ENCODE peak calls at places on chromosomes 5 and 9, in ten cellular contexts. M is endodermal cell; O is mesendoderm; W is psoas muscle; Z is body of pancreas; T is A549; Y is CD8-positive, alpha-beta memory T cell; N is prostate gland; H is naive thymus-derived CD4-positive, alpha-beta T cell; K is stomach. R is an unnamed sample. For H3K4me1, the result is how much of the 10 kb centered on the place peaks cover.

GRCh38 chr5:1402611-1403255 is 42.5 kb downstream of the SLC6A3 start:
- DNase-seq in M (no peak), O (no peak), W (no peak), Z (no peak), T (no peak), Y (no peak), N (no peak), H (no peak), K (no peak), R (no peak)

GRCh38 chr5:1500411-1501091 is 23.2 kb downstream of the LPCAT1 start:
- DNase-seq in M (no peak), O (no peak), W (peak), Z (no peak), T (no peak), Y (no peak), N (peak), H (no peak), K (peak), R (peak)

GRCh38 chr5:134114886-134115805 is 665 bp downstream of the TCF7 start:
- DNase-seq in M (peak), O (peak), W (peak), Z (peak), T (no peak), Y (peak), N (no peak), H (peak), K (peak), R (no peak)

GRCh38 chr5:176726746-176727527 is 79.7 kb downstream of the TSPAN17 start:
- DNase-seq in M (no peak), O (no peak), W (no peak), Z (no peak), T (no peak), Y (no peak), N (no peak), H (no peak), K (no peak), R (no peak)

GRCh38 chr5:115501457-115501856 is 43.1 kb downstream of the FEM1C start:
- DNase-seq in M (no peak), O (no peak), W (no peak), Z (no peak), T (no peak), Y (no peak), N (no peak), H (no peak), K (no peak), R (no peak)

GRCh38 chr9:98611986-98612505 is 96.7 kb downstream of the GABBR2 start:
- DNase-seq in M (no peak), O (no peak), W (no peak), Z (no peak), T (no peak), Y (no peak), N (no peak), H (no peak), K (peak), R (no peak)

GRCh38 chr5:176806137-176806536 is 4.2 kb upstream of the UNC5A start:
- DNase-seq in M (peak), O (no peak), W (no peak), Z (no peak), T (no peak), Y (no peak), N (no peak), H (no peak), K (no peak), R (no peak)

GRCh38 chr5:39211773-39212172 is 7.6 kb downstream of the FYB1 start:
- DNase-seq in M (no peak), O (no peak), W (no peak), Z (no peak), T (no peak), Y (no peak), N (no peak), H (peak), K (no peak), R (no peak)

GRCh38 chr5:58261605-58262004 is 198.3 kb downstream of the PLK2 start:
- DNase-seq in M (no peak), O (no peak), W (no peak), Z (no peak), T (no peak), Y (no peak), N (no peak), H (no peak), K (no peak), R (no peak)

GRCh38 chr5:178278358-178279023 is 45.9 kb upstream of the PHYKPL start:
- DNase-seq in M (no peak), O (no peak), W (no peak), Z (no peak), T (no peak), Y (no peak), N (no peak), H (no peak), K (no peak), R (no peak)

GRCh38 chr5:135105105-135105484 is 71.1 kb upstream of the PITX1 start:
- DNase-seq in M (no peak), O (no peak), W (no peak), Z (no peak), T (no peak), Y (no peak), N (no peak), H (no peak), K (no peak), R (no peak)

GRCh38 chr5:159444441-159445082 is 114.3 kb upstream of the IL12B start:
- DNase-seq in M (peak), O (peak), W (no peak), Z (no peak), T (peak), Y (no peak), N (peak), H (peak), K (no peak), R (no peak)

GRCh38 chr9:130268521-130269131 is 3.1 kb downstream of the HMCN2 start:
- DNase-seq in M (peak), O (peak), W (no peak), Z (no peak), T (no peak), Y (no peak), N (no peak), H (no peak), K (no peak), R (no peak)

GRCh38 chr5:163821142-163821541 is 315.7 kb downstream of the MAT2B start:
- DNase-seq in M (no peak), O (peak), W (no peak), Z (no peak), T (no peak), Y (no peak), N (no peak), H (no peak), K (no peak), R (no peak)

GRCh38 chr5:150762216-150762615 is 3.4 kb upstream of the DCTN4 start:
- DNase-seq in M (no peak), O (no peak), W (peak), Z (no peak), T (no peak), Y (no peak), N (no peak), H (no peak), K (no peak), R (no peak)

GRCh38 chr5:9533577-9534334 is 12.1 kb downstream of the SEMA5A start:
- DNase-seq in M (no peak), O (no peak), W (no peak), Z (no peak), T (no peak), Y (no peak), N (no peak), H (no peak), K (no peak), R (no peak)

GRCh38 chr5:61019642-61020041 is 74.6 kb downstream of the NDUFAF2 start:
- DNase-seq in M (no peak), O (no peak), W (no peak), Z (no peak), T (no peak), Y (no peak), N (no peak), H (no peak), K (no peak), R (no peak)

GRCh38 chr5:52849544-52849943 is 61.8 kb downstream of the ITGA1 start:
- DNase-seq in M (no peak), O (no peak), W (no peak), Z (no peak), T (no peak), Y (no peak), N (no peak), H (no peak), K (no peak), R (no peak)

GRCh38 chr5:2699231-2699630 is 52.2 kb downstream of the IRX2 start:
- DNase-seq in M (no peak), O (no peak), W (no peak), Z (no peak), T (no peak), Y (no peak), N (no peak), H (no peak), K (no peak), R (no peak)

GRCh38 chr5:39132128-39132447 is 57.9 kb upstream of the RICTOR start:
- DNase-seq in M (no peak), O (no peak), W (no peak), Z (no peak), T (no peak), Y (no peak), N (no peak), H (no peak), K (no peak), R (no peak)

GRCh38 chr9:135265931-135266330 is 178.5 kb downstream of the OLFM1 start:
- DNase-seq in M (no peak), O (no peak), W (no peak), Z (no peak), T (no peak), Y (no peak), N (no peak), H (no peak), K (no peak), R (no peak)

GRCh38 chr5:157516016-157516415 is 56.0 kb downstream of the NIPAL4 start:
- DNase-seq in M (no peak), O (no peak), W (peak), Z (peak), T (peak), Y (no peak), N (no peak), H (no peak), K (no peak), R (peak)

GRCh38 chr5:96088676-96089075 is 127.0 kb upstream of the ELL2 start:
- DNase-seq in M (no peak), O (no peak), W (no peak), Z (peak), T (no peak), Y (no peak), N (no peak), H (no peak), K (no peak), R (no peak)

GRCh38 chr9:90870646-90871326 is 69.2 kb downstream of the SYK start:
- DNase-seq in M (peak), O (peak), W (no peak), Z (peak), T (peak), Y (peak), N (no peak), H (peak), K (peak), R (peak)

GRCh38 chr5:141349917-141350619 is at the start of gene PCDHGB1:
- DNase-seq in M (peak), O (peak), W (peak), Z (peak), T (peak), Y (peak), N (no peak), H (peak), K (no peak), R (no peak)

GRCh38 chr9:90960941-90961340 is 159.3 kb downstream of the SYK start:
- DNase-seq in M (no peak), O (no peak), W (no peak), Z (no peak), T (no peak), Y (no peak), N (no peak), H (no peak), K (no peak), R (no peak)

GRCh38 chr9:36560813-36561212 is 11.9 kb upstream of the MELK start:
- DNase-seq in M (peak), O (peak), W (no peak), Z (no peak), T (no peak), Y (no peak), N (no peak), H (no peak), K (no peak), R (no peak)

GRCh38 chr5:125461641-125462072 is 715.2 kb upstream of the ZNF608 start:
- DNase-seq in M (no peak), O (no peak), W (no peak), Z (no peak), T (no peak), Y (no peak), N (no peak), H (no peak), K (no peak), R (no peak)

GRCh38 chr9:106864533-106865143 is 1.7 kb downstream of the ZNF462 start:
- DNase-seq in M (peak), O (no peak), W (no peak), Z (no peak), T (no peak), Y (no peak), N (no peak), H (no peak), K (no peak), R (peak)

GRCh38 chr5:118553662-118554061 is 434.7 kb downstream of the DTWD2 start:
- DNase-seq in M (no peak), O (peak), W (peak), Z (peak), T (no peak), Y (no peak), N (no peak), H (no peak), K (no peak), R (no peak)

GRCh38 chr5:158135682-158136176 is 276.8 kb upstream of the CLINT1 start:
- DNase-seq in M (peak), O (peak), W (peak), Z (no peak), T (no peak), Y (no peak), N (no peak), H (no peak), K (no peak), R (no peak)

GRCh38 chr9:96556701-96557461 is 62.8 kb downstream of the CDC14B start:
- DNase-seq in M (no peak), O (peak), W (peak), Z (no peak), T (no peak), Y (no peak), N (no peak), H (no peak), K (no peak), R (no peak)

GRCh38 chr9:63859475-63860215 is 1425.4 kb downstream of the FOXD4L5 start:
- DNase-seq in M (no peak), O (no peak), W (peak), Z (peak), T (peak), Y (peak), N (peak), H (no peak), K (no peak), R (no peak)

GRCh38 chr5:172721455-172722308 is 49.3 kb downstream of the DUSP1 start:
- DNase-seq in M (no peak), O (no peak), W (no peak), Z (no peak), T (no peak), Y (no peak), N (no peak), H (no peak), K (no peak), R (peak)

GRCh38 chr9:133883356-133883755 is 108.8 kb downstream of the VAV2 start:
- DNase-seq in M (no peak), O (no peak), W (no peak), Z (no peak), T (no peak), Y (no peak), N (no peak), H (no peak), K (no peak), R (no peak)

GRCh38 chr9:137201205-137201868 is 796 bp upstream of the TPRN start:
- DNase-seq in M (no peak), O (peak), W (no peak), Z (no peak), T (no peak), Y (no peak), N (no peak), H (no peak), K (no peak), R (no peak)

GRCh38 chr9:137202966-137203365 is 2.4 kb upstream of the TPRN start:
- DNase-seq in M (no peak), O (no peak), W (no peak), Z (no peak), T (no peak), Y (no peak), N (no peak), H (no peak), K (no peak), R (no peak)

GRCh38 chr9:137205126-137206069 is at the start of the genes NDOR1 and TMEM203:
- DNase-seq in M (peak), O (peak), W (peak), Z (peak), T (peak), Y (peak), N (peak), H (peak), K (peak), R (peak)

GRCh38 chr9:137200311-137201204 is at the start of gene TPRN:
- DNase-seq in M (peak), O (peak), W (peak), Z (peak), T (peak), Y (peak), N (peak), H (peak), K (peak), R (peak)

DNA sequence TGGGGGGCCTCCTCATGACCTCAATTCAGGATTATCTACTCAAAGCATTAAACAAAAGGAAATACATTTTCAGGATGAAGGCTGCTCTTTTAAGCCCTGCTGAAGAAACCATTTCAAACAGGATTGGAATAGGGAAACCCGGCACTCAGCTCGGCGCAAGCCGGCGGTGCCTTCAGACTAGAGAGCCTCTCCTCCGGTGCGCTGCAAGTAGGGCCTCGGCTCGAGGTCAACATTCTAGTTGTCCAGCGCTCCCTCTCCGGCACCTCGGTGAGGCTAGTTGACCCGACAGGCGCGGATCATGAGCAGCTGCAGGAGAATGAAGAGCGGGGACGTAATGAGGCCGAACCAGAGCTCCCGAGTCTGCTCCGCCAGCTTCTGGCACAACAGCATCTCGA is 720 bp downstream of the TMEM203 start:
- DNase-seq in M (no peak), O (no peak), W (peak), Z (no peak), T (no peak), Y (no peak), N (no peak), H (no peak), K (no peak), R (no peak)
- H3K4me1 ChIP-seq in M (under half), O (under half), W (half or more), Z (half or more), T (under half), Y (under half), N (under half), H (under half), K (half or more), R (under half)

GRCh38 chr9:87708989-87709706 is 16.8 kb upstream of the CTSL start:
- DNase-seq in M (peak), O (no peak), W (no peak), Z (no peak), T (no peak), Y (no peak), N (no peak), H (peak), K (no peak), R (no peak)

GRCh38 chr9:87703636-87704276 is 22.2 kb upstream of the CTSL start:
- DNase-seq in M (peak), O (no peak), W (no peak), Z (peak), T (peak), Y (no peak), N (no peak), H (no peak), K (no peak), R (no peak)

GRCh38 chr9:87704342-87704741 is 21.6 kb upstream of the CTSL start:
- DNase-seq in M (peak), O (no peak), W (no peak), Z (no peak), T (no peak), Y (no peak), N (no peak), H (no peak), K (no peak), R (no peak)

GRCh38 chr9:87707805-87708500 is 18.0 kb upstream of the CTSL start:
- DNase-seq in M (peak), O (no peak), W (no peak), Z (no peak), T (no peak), Y (no peak), N (no peak), H (no peak), K (no peak), R (no peak)

GRCh38 chr9:87706066-87706739 is 19.7 kb upstream of the CTSL start:
- DNase-seq in M (peak), O (no peak), W (no peak), Z (no peak), T (no peak), Y (no peak), N (no peak), H (no peak), K (no peak), R (no peak)
- H3K27ac ChIP-seq in M (no peak), O (no peak), W (no peak), Z (no peak), T (no peak), Y (no peak), N (no peak), H (no peak), K (no peak), R (no peak)

DNA sequence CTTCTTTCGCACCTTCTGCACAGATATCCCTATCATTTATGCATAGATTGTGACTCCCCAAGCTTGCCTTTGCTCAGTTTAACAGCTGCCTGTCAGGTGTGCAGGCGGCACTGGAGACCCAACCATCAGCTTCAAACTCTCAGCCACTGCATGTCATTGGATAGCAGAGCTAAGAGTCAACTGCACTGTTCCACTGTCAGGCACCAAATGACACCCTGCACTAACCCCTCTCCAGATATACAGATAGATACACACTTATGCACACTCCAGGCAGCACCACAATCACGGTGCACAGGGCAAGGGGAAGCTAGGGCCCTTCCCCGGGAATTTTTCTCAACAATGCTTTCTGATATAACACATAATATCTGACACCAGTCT is 142.4 kb downstream of the BNC2 start:
- DNase-seq in M (peak), O (no peak), W (no peak), Z (no peak), T (no peak), Y (no peak), N (no peak), H (no peak), K (no peak), R (no peak)
- H3K4me1 ChIP-seq in M (under half), O (under half), W (under half), Z (under half), T (under half), Y (under half), N (under half), H (under half), K (under half), R (under half)

GRCh38 chr5:173941758-173942401 is 47.1 kb upstream of the C5orf47 start:
- DNase-seq in M (peak), O (no peak), W (no peak), Z (peak), T (peak), Y (no peak), N (peak), H (no peak), K (no peak), R (no peak)
- H3K27ac ChIP-seq in M (no peak), O (no peak), W (peak), Z (peak), T (peak), Y (no peak), N (peak), H (no peak), K (peak), R (peak)

GRCh38 chr9:21549890-21550289 is 67.8 kb upstream of the IFNE start:
- DNase-seq in M (no peak), O (no peak), W (no peak), Z (no peak), T (no peak), Y (no peak), N (no peak), H (no peak), K (no peak), R (no peak)

GRCh38 chr9:21549251-21549765 is 67.2 kb upstream of the IFNE start:
- DNase-seq in M (no peak), O (no peak), W (no peak), Z (peak), T (peak), Y (no peak), N (peak), H (no peak), K (peak), R (no peak)

GRCh38 chr9:21552244-21552825 is 70.2 kb upstream of the IFNE start:
- DNase-seq in M (no peak), O (peak), W (no peak), Z (no peak), T (no peak), Y (no peak), N (no peak), H (no peak), K (no peak), R (no peak)

GRCh38 chr9:21551401-21551800 is 69.3 kb upstream of the IFNE start:
- DNase-seq in M (no peak), O (no peak), W (no peak), Z (no peak), T (no peak), Y (no peak), N (no peak), H (no peak), K (no peak), R (no peak)

DNA sequence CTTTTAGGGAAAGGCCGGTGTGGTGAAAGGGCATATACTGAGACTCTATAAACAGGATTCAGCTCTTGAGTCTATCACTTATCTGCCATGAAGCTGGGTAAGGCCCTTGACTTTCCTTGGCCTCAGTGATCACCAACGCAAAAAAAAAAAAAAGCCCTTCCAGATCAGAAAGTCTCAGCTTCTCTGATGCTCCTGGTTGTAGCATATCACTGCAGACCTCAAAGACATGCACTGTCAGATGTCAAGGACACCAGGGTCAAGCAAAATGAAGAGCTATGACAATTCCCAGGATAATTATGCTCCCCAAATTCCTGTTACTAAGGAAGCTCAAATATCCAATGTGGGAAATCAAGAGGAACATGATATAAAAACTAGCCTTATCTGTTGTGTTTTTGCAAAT is 68.3 kb upstream of the IFNE start:
- DNase-seq in M (no peak), O (no peak), W (no peak), Z (no peak), T (no peak), Y (no peak), N (no peak), H (no peak), K (no peak), R (no peak)
- H3K4me1 ChIP-seq in M (under half), O (under half), W (under half), Z (under half), T (half or more), Y (under half), N (under half), H (under half), K (under half), R (under half)

GRCh38 chr9:5628183-5628529 is 751 bp upstream of the RIC1 start:
- DNase-seq in M (no peak), O (no peak), W (no peak), Z (no peak), T (no peak), Y (no peak), N (no peak), H (no peak), K (no peak), R (no peak)
- H3K27ac ChIP-seq in M (peak), O (peak), W (peak), Z (peak), T (peak), Y (peak), N (peak), H (peak), K (peak), R (peak)

R was measured in adrenal gland.